ENCODE peak calls at places on chromosomes 5 and 9, in eight cellular contexts. L is stimulated activated CD8-positive, alpha-beta memory T cell treated with anti-CD3 and anti-CD28 coated beads, Interleukin-4, amount 100 ng/mL, for 1 hour; A is GM20000; M is CD4-positive, CD25-positive, alpha-beta regulatory T cell; Q is psoas muscle; F is NCI-H446 treated with DMSO at 0.1 percent for 48 hours; K is effector CD4-positive, alpha-beta T cell; I is NCI-H1417. G is an unnamed sample.

GRCh38 chr5:102077920-102078319 is 218.2 kb downstream of the SLCO4C1 start:
- DNase-seq in F (no peak), Q (no peak), K (no peak), L (no peak), M (no peak), A (no peak), I (no peak), G (no peak)

GRCh38 chr5:134511796-134512660 is 13.4 kb upstream of the JADE2 start:
- DNase-seq in I (no peak), M (no peak), Q (peak), K (no peak), F (no peak), A (no peak), L (no peak), G (peak)

GRCh38 chr5:1412163-1412562 is 33.1 kb downstream of the SLC6A3 start:
- DNase-seq in A (no peak), I (no peak), M (no peak), F (no peak), L (no peak), K (no peak), Q (peak), G (no peak)

GRCh38 chr9:4297795-4298254 is 2.0 kb downstream of the GLIS3 start:
- DNase-seq in Q (peak), M (peak), F (no peak), L (no peak), A (peak), I (no peak), K (peak), G (peak)

GRCh38 chr5:142422426-142422825 is 97.6 kb upstream of the SPRY4 start:
- DNase-seq in F (no peak), L (no peak), A (no peak), I (no peak), K (no peak), Q (no peak), M (no peak), G (no peak)

GRCh38 chr5:119966028-119966427 is 336.7 kb downstream of the FAM170A start:
- DNase-seq in I (no peak), M (no peak), L (no peak), Q (no peak), A (no peak), F (no peak), K (no peak), G (no peak)

GRCh38 chr9:84169240-84169639 is 171.3 kb downstream of the SLC28A3 start:
- DNase-seq in L (no peak), M (no peak), I (no peak), F (no peak), Q (no peak), A (no peak), K (no peak), G (no peak)

GRCh38 chr5:78367318-78367991 is 7.0 kb downstream of the SCAMP1 start:
- DNase-seq in Q (no peak), A (no peak), L (no peak), F (no peak), M (peak), I (peak), K (no peak), G (peak)

GRCh38 chr5:132670218-132670617 is 3.6 kb upstream of the IL4 start:
- DNase-seq in L (no peak), I (no peak), A (no peak), Q (no peak), F (no peak), K (no peak), M (no peak), G (no peak)

GRCh38 chr5:115377468-115378217 is 81.2 kb upstream of the CCDC112 start:
- DNase-seq in F (no peak), K (no peak), L (no peak), M (peak), I (no peak), A (peak), Q (no peak), G (peak)

GRCh38 chr9:11086561-11086960 is 473.8 kb upstream of the PTPRD start:
- DNase-seq in F (no peak), M (no peak), A (no peak), I (no peak), Q (no peak), K (no peak), L (no peak), G (no peak)

GRCh38 chr5:172869734-172870133 is 35.7 kb downstream of the ERGIC1 start:
- DNase-seq in I (no peak), L (no peak), Q (peak), K (no peak), A (no peak), M (no peak), F (peak), G (no peak)

GRCh38 chr5:53381-54174 is 38.4 kb upstream of the PLEKHG4B start:
- DNase-seq in A (peak), F (peak), L (no peak), I (peak), K (no peak), Q (no peak), M (peak), G (peak)

GRCh38 chr5:124480022-124480421 is 266.4 kb downstream of the ZNF608 start:
- DNase-seq in F (no peak), A (no peak), Q (no peak), K (no peak), M (no peak), L (no peak), I (no peak), G (no peak)

GRCh38 chr5:81425569-81425968 is 31.6 kb upstream of the ACOT12 start:
- DNase-seq in L (no peak), Q (no peak), K (no peak), F (peak), M (peak), I (peak), A (peak), G (peak)

GRCh38 chr5:61290815-61291214 is 41.2 kb upstream of the ZSWIM6 start:
- DNase-seq in I (no peak), M (no peak), Q (no peak), F (no peak), L (no peak), A (no peak), K (no peak), G (peak)

GRCh38 chr5:176770431-176770830 is 39.9 kb upstream of the UNC5A start:
- DNase-seq in I (no peak), K (no peak), Q (no peak), M (no peak), F (no peak), L (no peak), A (no peak), G (no peak)

GRCh38 chr5:1322955-1323802 is 21.7 kb downstream of the CLPTM1L start:
- DNase-seq in I (no peak), K (no peak), Q (no peak), M (no peak), A (no peak), F (no peak), L (no peak), G (no peak)

GRCh38 chr5:34001231-34001935 is 6.5 kb downstream of the AMACR start:
- DNase-seq in Q (no peak), M (no peak), K (no peak), A (no peak), L (no peak), I (peak), F (no peak), G (peak)

GRCh38 chr9:72041775-72042194 is 18.6 kb downstream of the C9orf57 start:
- DNase-seq in A (no peak), I (no peak), K (no peak), L (no peak), F (no peak), Q (no peak), M (no peak), G (peak)

GRCh38 chr9:111805841-111806241 is 11.1 kb upstream of the SHOC1 start:
- DNase-seq in F (no peak), I (no peak), M (peak), Q (no peak), L (no peak), A (no peak), K (no peak), G (no peak)

GRCh38 chr5:61167382-61167781 is 5.1 kb upstream of the SMIM15 start:
- DNase-seq in A (peak), K (no peak), Q (no peak), F (peak), I (no peak), M (peak), L (no peak), G (peak)

GRCh38 chr9:93116049-93116961 is 17.7 kb downstream of the NINJ1 start:
- DNase-seq in Q (peak), I (no peak), A (no peak), L (no peak), K (no peak), F (no peak), M (no peak), G (no peak)

GRCh38 chr5:78974011-78974410 is 11.1 kb downstream of the ARSB start:
- DNase-seq in M (no peak), K (no peak), I (no peak), L (no peak), Q (no peak), A (no peak), F (peak), G (no peak)

GRCh38 chr5:177519463-177520235 is 2.9 kb upstream of the DDX41 start:
- DNase-seq in L (no peak), Q (peak), A (no peak), I (no peak), K (no peak), M (no peak), F (no peak), G (no peak)

GRCh38 chr9:29691758-29692407 is 2118.6 kb upstream of the C9orf72 start:
- DNase-seq in M (no peak), F (peak), L (no peak), I (peak), K (no peak), A (peak), Q (no peak), G (peak)

GRCh38 chr9:111621895-111622480 is 9.1 kb upstream of the DNAJC25 start:
- DNase-seq in F (no peak), I (no peak), Q (no peak), K (no peak), M (peak), A (peak), L (no peak), G (peak)

GRCh38 chr9:135957431-135957830 is 3.7 kb downstream of the UBAC1 start:
- DNase-seq in K (no peak), F (no peak), Q (no peak), L (no peak), A (no peak), M (no peak), I (no peak), G (no peak)

GRCh38 chr5:173825215-173825865 is 62.8 kb upstream of the CPEB4 start:
- DNase-seq in K (no peak), F (no peak), I (no peak), Q (peak), M (no peak), L (no peak), A (no peak), G (no peak)

GRCh38 chr5:179122411-179123108 is 62.4 kb downstream of the ZNF354C start:
- DNase-seq in I (no peak), F (no peak), M (no peak), L (no peak), K (no peak), Q (no peak), A (no peak), G (no peak)

GRCh38 chr5:157294692-157295091 is 28.8 kb downstream of the CYFIP2 start:
- DNase-seq in L (no peak), M (no peak), I (no peak), A (no peak), F (no peak), Q (no peak), K (no peak), G (peak)

GRCh38 chr5:124494540-124495116 is 251.8 kb downstream of the ZNF608 start:
- DNase-seq in L (no peak), I (no peak), M (no peak), A (no peak), F (no peak), Q (no peak), K (no peak), G (peak)

GRCh38 chr9:79220666-79221065 is 351.1 kb upstream of the TLE4 start:
- DNase-seq in L (no peak), K (no peak), F (no peak), A (no peak), M (no peak), I (no peak), Q (no peak), G (no peak)

GRCh38 chr9:109403766-109404320 is 83.0 kb upstream of the EPB41L4B start:
- DNase-seq in K (no peak), L (no peak), A (no peak), I (no peak), Q (no peak), F (no peak), M (no peak), G (no peak)

GRCh38 chr9:10366171-10366779 is 246.5 kb downstream of the PTPRD start:
- DNase-seq in A (peak), M (peak), I (peak), F (peak), Q (no peak), K (no peak), L (no peak), G (peak)

GRCh38 chr5:91061094-91061493 is 322.0 kb downstream of the ARRDC3 start:
- DNase-seq in K (no peak), F (no peak), M (no peak), I (no peak), A (no peak), Q (no peak), L (no peak), G (no peak)

G was measured in NCI-H69.